ENCODE peak calls at places on chromosomes 7 and 10, in nine cellular contexts. One of them, this sample, is unnamed.

GRCh38 chr10:17655567-17656146 is 11.7 kb downstream of the STAM start:
- DNase-seq in M059J: peak
- DNase-seq in hippocampal formation: no peak
- DNase-seq in NCI-H774: no peak
- DNase-seq in D721Med: no peak
- DNase-seq in KG1: no peak
- DNase-seq in activated T-helper 1 cell treated with Interleukin-2 at 50 U/mL for 16 hours: no peak
- DNase-seq in T-cell: no peak
- DNase-seq in breast epithelium: no peak
- DNase-seq in this sample: peak

GRCh38 chr10:18710201-18710653 is 51.0 kb downstream of the ARL5B start:
- DNase-seq in M059J: no peak
- DNase-seq in hippocampal formation: no peak
- DNase-seq in NCI-H774: no peak
- DNase-seq in D721Med: no peak
- DNase-seq in KG1: no peak
- DNase-seq in activated T-helper 1 cell treated with Interleukin-2 at 50 U/mL for 16 hours: no peak
- DNase-seq in T-cell: no peak
- DNase-seq in breast epithelium: no peak
- DNase-seq in this sample: no peak

GRCh38 chr10:34232481-34232880 is 582.6 kb downstream of the PARD3 start:
- DNase-seq in M059J: no peak
- DNase-seq in hippocampal formation: no peak
- DNase-seq in NCI-H774: no peak
- DNase-seq in D721Med: no peak
- DNase-seq in KG1: no peak
- DNase-seq in activated T-helper 1 cell treated with Interleukin-2 at 50 U/mL for 16 hours: no peak
- DNase-seq in T-cell: no peak
- DNase-seq in breast epithelium: no peak
- DNase-seq in this sample: no peak

GRCh38 chr10:119029613-119030420 is at the start of gene NANOS1:
- DNase-seq in M059J: no peak
- DNase-seq in hippocampal formation: no peak
- DNase-seq in NCI-H774: peak
- DNase-seq in D721Med: no peak
- DNase-seq in KG1: no peak
- DNase-seq in activated T-helper 1 cell treated with Interleukin-2 at 50 U/mL for 16 hours: no peak
- DNase-seq in T-cell: peak
- DNase-seq in breast epithelium: no peak
- DNase-seq in this sample: no peak

GRCh38 chr10:99628923-99629624 is 8.8 kb upstream of the SLC25A28 start:
- DNase-seq in M059J: no peak
- DNase-seq in hippocampal formation: no peak
- DNase-seq in NCI-H774: no peak
- DNase-seq in D721Med: no peak
- DNase-seq in KG1: no peak
- DNase-seq in activated T-helper 1 cell treated with Interleukin-2 at 50 U/mL for 16 hours: no peak
- DNase-seq in T-cell: no peak
- DNase-seq in breast epithelium: no peak
- DNase-seq in this sample: no peak

GRCh38 chr10:117005454-117006055 is 568 bp upstream of the SHTN1 start:
- DNase-seq in M059J: peak
- DNase-seq in hippocampal formation: no peak
- DNase-seq in NCI-H774: peak
- DNase-seq in D721Med: no peak
- DNase-seq in KG1: no peak
- DNase-seq in activated T-helper 1 cell treated with Interleukin-2 at 50 U/mL for 16 hours: no peak
- DNase-seq in T-cell: no peak
- DNase-seq in breast epithelium: peak
- DNase-seq in this sample: no peak

GRCh38 chr7:38329340-38329739 is 55.9 kb upstream of the TARP start:
- DNase-seq in M059J: no peak
- DNase-seq in hippocampal formation: no peak
- DNase-seq in NCI-H774: no peak
- DNase-seq in D721Med: no peak
- DNase-seq in KG1: no peak
- DNase-seq in activated T-helper 1 cell treated with Interleukin-2 at 50 U/mL for 16 hours: no peak
- DNase-seq in T-cell: no peak
- DNase-seq in breast epithelium: no peak
- DNase-seq in this sample: no peak

GRCh38 chr7:4226166-4226857 is 455.8 kb upstream of the FOXK1 start:
- DNase-seq in M059J: peak
- DNase-seq in hippocampal formation: no peak
- DNase-seq in NCI-H774: no peak
- DNase-seq in D721Med: no peak
- DNase-seq in KG1: no peak
- DNase-seq in activated T-helper 1 cell treated with Interleukin-2 at 50 U/mL for 16 hours: no peak
- DNase-seq in T-cell: no peak
- DNase-seq in breast epithelium: no peak
- DNase-seq in this sample: no peak

This sample was measured in GF-D8.